ENCODE peak calls at places on chromosomes 2 and 18, in six cellular contexts. Q is T-helper 2 cell treated with Interferon-gamma antibody and Interleukin-4, amounts not matched to agents 5 μg/mL and 100 μg/mL, for 36 hours; Y is SHP77 treated with DMSO at 0.1 percent for 48 hours; D is body of pancreas; K is right cardiac atrium; U is left lung. O is an unnamed sample.

GRCh38 chr2:200756618-200757321 is 54.9 kb upstream of the BZW1 start:
- DNase-seq in D (no peak), K (no peak), Y (no peak), U (no peak), Q (no peak), O (no peak)

GRCh38 chr2:226934546-226935243 is 98.8 kb downstream of the RHBDD1 start:
- DNase-seq in Y (peak; percentile 11), D (no peak), Q (no peak), U (no peak), K (no peak), O (no peak)

GRCh38 chr2:26850565-26850964 is 2.6 kb downstream of the DPYSL5 start:
- DNase-seq in Q (no peak), K (no peak), U (no peak), Y (no peak), D (no peak), O (peak; percentile 18)

GRCh38 chr2:54986266-54986665 is 64.0 kb downstream of the RTN4 start:
- DNase-seq in K (no peak), D (peak; percentile 56), U (no peak), Y (no peak), Q (no peak), O (no peak)

GRCh38 chr2:200383380-200384110 is 77.1 kb downstream of the SPATS2L start:
- DNase-seq in Q (no peak), K (no peak), D (no peak), U (no peak), Y (no peak), O (no peak)

GRCh38 chr2:126839711-126840110 is 59.0 kb upstream of the TEX51 start:
- DNase-seq in Q (no peak), K (no peak), Y (no peak), D (no peak), U (no peak), O (no peak)

GRCh38 chr2:169507698-169508097 is 1.8 kb upstream of the KLHL41 start:
- DNase-seq in Q (no peak), D (no peak), Y (peak; percentile 91), K (no peak), U (no peak), O (no peak)

GRCh38 chr2:110735366-110735765 is 3.0 kb downstream of the ACOXL start:
- DNase-seq in K (no peak), D (no peak), Q (no peak), U (no peak), Y (no peak), O (no peak)

GRCh38 chr2:120637847-120638246 is 97.8 kb upstream of the GLI2 start:
- DNase-seq in Y (no peak), D (no peak), U (no peak), K (no peak), Q (no peak), O (no peak)

GRCh38 chr2:199612509-199613130 is 154.9 kb upstream of the SATB2 start:
- DNase-seq in Y (no peak), K (no peak), U (no peak), Q (no peak), D (no peak), O (no peak)

GRCh38 chr2:55771612-55772011 is 78.0 kb upstream of the PNPT1 start:
- DNase-seq in Q (no peak), K (no peak), D (no peak), U (no peak), Y (peak; percentile 55), O (peak; percentile 8)

GRCh38 chr2:196262606-196263005 is 91.2 kb upstream of the STK17B start:
- DNase-seq in D (no peak), K (no peak), Y (no peak), U (no peak), Q (no peak), O (no peak)

GRCh38 chr2:11079131-11079824 is 76.0 kb upstream of the SLC66A3 start:
- DNase-seq in D (peak; percentile 14), Q (no peak), K (no peak), Y (no peak), U (no peak), O (no peak)

GRCh38 chr2:229810786-229811185 is 96.4 kb upstream of the DNER start:
- DNase-seq in Q (no peak), K (no peak), D (no peak), Y (no peak), U (no peak), O (no peak)

GRCh38 chr2:196610796-196611195 is 28.7 kb upstream of the CCDC150 start:
- DNase-seq in U (no peak), Y (no peak), K (no peak), D (no peak), Q (no peak), O (no peak)

GRCh38 chr2:228105526-228106250 is 75.8 kb downstream of the SPHKAP start:
- DNase-seq in D (no peak), Q (no peak), U (no peak), K (no peak), Y (no peak), O (no peak)

GRCh38 chr18:78776706-78777105 is 202.9 kb upstream of the SALL3 start:
- DNase-seq in Q (no peak), U (peak; percentile 31), Y (no peak), D (no peak), K (no peak), O (no peak)

GRCh38 chr2:9345343-9345742 is 78.0 kb downstream of the ITGB1BP1 start:
- DNase-seq in U (no peak), Q (no peak), D (no peak), K (no peak), Y (no peak), O (no peak)

GRCh38 chr2:16626497-16626896 is 39.1 kb downstream of the CYRIA start:
- DNase-seq in Q (no peak), Y (no peak), K (peak; percentile 46), U (no peak), D (peak; percentile 42), O (no peak)

GRCh38 chr2:133652407-133652806 is 84.1 kb upstream of the NCKAP5 start:
- DNase-seq in K (no peak), Y (no peak), D (no peak), Q (no peak), U (no peak), O (no peak)

GRCh38 chr2:136134126-136134525 is 16.2 kb upstream of the CXCR4 start:
- DNase-seq in D (no peak), U (no peak), K (no peak), Y (no peak), Q (peak; percentile 77), O (no peak)

GRCh38 chr2:65662654-65663432 is 230.4 kb upstream of the SPRED2 start:
- DNase-seq in Q (no peak), K (no peak), Y (no peak), U (no peak), D (no peak), O (no peak)

GRCh38 chr2:5914831-5915611 is 222.8 kb downstream of the SOX11 start:
- DNase-seq in Y (peak; percentile 31), Q (no peak), K (peak; percentile 45), U (no peak), D (peak; percentile 16), O (peak; percentile 73)

GRCh38 chr2:32402087-32402486 is 45.3 kb downstream of the BIRC6 start:
- DNase-seq in Y (no peak), Q (no peak), D (no peak), U (no peak), K (no peak), O (no peak)

GRCh38 chr2:151922845-151923666 is 94.8 kb upstream of the ARL5A start:
- DNase-seq in K (peak; percentile 81), Q (no peak), Y (no peak), D (peak; percentile 72), U (peak; percentile 74), O (no peak)

GRCh38 chr2:54471221-54471711 is 15.1 kb downstream of the SPTBN1 start:
- DNase-seq in Y (no peak), D (peak; percentile 21), Q (no peak), U (no peak), K (no peak), O (no peak)

GRCh38 chr18:58538604-58539386 is 90.1 kb downstream of the ALPK2 start:
- DNase-seq in U (no peak), D (peak; percentile 29), K (no peak), Y (no peak), Q (no peak), O (no peak)

GRCh38 chr18:37414816-37415215 is 150.8 kb downstream of the CELF4 start:
- DNase-seq in D (no peak), K (no peak), Y (no peak), U (no peak), Q (no peak), O (no peak)

GRCh38 chr2:1420746-1421480 is 7.7 kb downstream of the TPO start:
- DNase-seq in K (no peak), Y (no peak), D (no peak), Q (no peak), U (no peak), O (no peak)

GRCh38 chr2:229376866-229377265 is 105.8 kb upstream of the PID1 start:
- DNase-seq in Y (no peak), D (no peak), K (no peak), U (no peak), Q (no peak), O (no peak)

GRCh38 chr2:207499114-207499513 is 30.6 kb upstream of the CREB1 start:
- DNase-seq in D (no peak), Q (no peak), K (no peak), Y (no peak), U (no peak), O (no peak)

GRCh38 chr2:9002637-9003365 is 683 bp downstream of the MBOAT2 start:
- DNase-seq in U (peak; percentile 84), Y (no peak), Q (no peak), D (no peak), K (peak; percentile 13), O (peak; percentile 56)

GRCh38 chr2:196748123-196748522 is 51.4 kb downstream of the GTF3C3 start:
- DNase-seq in Q (no peak), U (no peak), Y (no peak), K (no peak), D (no peak), O (no peak)

GRCh38 chr2:10432315-10433181 is 15.6 kb downstream of the ODC1 start:
- DNase-seq in Y (peak; percentile 22), D (no peak), U (peak; percentile 88), K (peak; percentile 41), Q (peak; percentile 31), O (peak; percentile 50)

GRCh38 chr18:48783616-48784520 is 166.9 kb downstream of the SMAD7 start:
- DNase-seq in D (no peak), U (no peak), Y (no peak), K (peak; percentile 9), Q (no peak), O (no peak)

GRCh38 chr18:79496237-79496977 is 100.7 kb downstream of the NFATC1 start:
- DNase-seq in D (no peak), Y (no peak), K (peak; percentile 8), Q (no peak), U (peak; percentile 72), O (no peak)

O was measured in neural progenitor cell.